ENCODE peak calls at places on chromosomes 4 and X, in seven cellular contexts. One of them, this sample, is unnamed.

GRCh38 chrX:63275127-63275526 is 76.0 kb downstream of the SPIN4 start:
- DNase-seq in HL-60: no peak
- DNase-seq in HCT116: peak
- DNase-seq in tibial nerve: no peak
- DNase-seq in Karpas-422: peak
- DNase-seq in suprapubic skin: no peak
- DNase-seq in fibroblast of lung: no peak
- DNase-seq in this sample: no peak

GRCh38 chr4:91028223-91028622 is 901.0 kb downstream of the CCSER1 start:
- DNase-seq in tibial nerve: no peak
- DNase-seq in Karpas-422: no peak
- DNase-seq in HL-60: no peak
- DNase-seq in suprapubic skin: no peak
- DNase-seq in fibroblast of lung: no peak
- DNase-seq in HCT116: no peak
- DNase-seq in this sample: no peak

GRCh38 chr4:104901438-104901837 is 245.2 kb upstream of the TET2 start:
- DNase-seq in HCT116: peak
- DNase-seq in tibial nerve: no peak
- DNase-seq in suprapubic skin: no peak
- DNase-seq in Karpas-422: no peak
- DNase-seq in fibroblast of lung: peak
- DNase-seq in HL-60: no peak
- DNase-seq in this sample: no peak

GRCh38 chrX:38271154-38271716 is 50.6 kb upstream of the SRPX start:
- DNase-seq in tibial nerve: no peak
- DNase-seq in Karpas-422: no peak
- DNase-seq in HCT116: no peak
- DNase-seq in suprapubic skin: no peak
- DNase-seq in HL-60: no peak
- DNase-seq in fibroblast of lung: peak
- DNase-seq in this sample: no peak

GRCh38 chr4:152478456-152479237 is 57.2 kb downstream of the FBXW7 start:
- DNase-seq in Karpas-422: no peak
- DNase-seq in tibial nerve: no peak
- DNase-seq in fibroblast of lung: peak
- DNase-seq in HL-60: no peak
- DNase-seq in suprapubic skin: no peak
- DNase-seq in HCT116: no peak
- DNase-seq in this sample: no peak

GRCh38 chr4:102504941-102505340 is 3.8 kb downstream of the NFKB1 start:
- DNase-seq in HCT116: no peak
- DNase-seq in fibroblast of lung: no peak
- DNase-seq in HL-60: no peak
- DNase-seq in tibial nerve: no peak
- DNase-seq in suprapubic skin: no peak
- DNase-seq in Karpas-422: no peak
- DNase-seq in this sample: no peak

GRCh38 chrX:153059191-153060094 is 3.2 kb downstream of the PNMA3 start:
- DNase-seq in Karpas-422: no peak
- DNase-seq in HL-60: no peak
- DNase-seq in suprapubic skin: no peak
- DNase-seq in HCT116: no peak
- DNase-seq in fibroblast of lung: no peak
- DNase-seq in tibial nerve: no peak
- DNase-seq in this sample: no peak

GRCh38 chr4:138405439-138405838 is 163.3 kb upstream of the SLC7A11 start:
- DNase-seq in tibial nerve: no peak
- DNase-seq in Karpas-422: no peak
- DNase-seq in fibroblast of lung: no peak
- DNase-seq in HCT116: no peak
- DNase-seq in HL-60: no peak
- DNase-seq in suprapubic skin: no peak
- DNase-seq in this sample: no peak

GRCh38 chr4:86032476-86033022 is 327.3 kb downstream of the MAPK10 start:
- DNase-seq in HL-60: peak
- DNase-seq in Karpas-422: no peak
- DNase-seq in suprapubic skin: no peak
- DNase-seq in fibroblast of lung: peak
- DNase-seq in tibial nerve: no peak
- DNase-seq in HCT116: no peak
- DNase-seq in this sample: no peak

GRCh38 chrX:38882894-38883620 is 81.8 kb downstream of the MID1IP1 start:
- DNase-seq in suprapubic skin: no peak
- DNase-seq in HCT116: peak
- DNase-seq in tibial nerve: no peak
- DNase-seq in fibroblast of lung: peak
- DNase-seq in Karpas-422: no peak
- DNase-seq in HL-60: no peak
- DNase-seq in this sample: no peak

GRCh38 chr4:47824844-47825243 is 13.0 kb downstream of the CORIN start:
- DNase-seq in Karpas-422: no peak
- DNase-seq in HL-60: no peak
- DNase-seq in tibial nerve: no peak
- DNase-seq in suprapubic skin: no peak
- DNase-seq in fibroblast of lung: no peak
- DNase-seq in HCT116: no peak
- DNase-seq in this sample: no peak

GRCh38 chr4:76738081-76738931 is 159.6 kb downstream of the SOWAHB start:
- DNase-seq in HCT116: no peak
- DNase-seq in Karpas-422: no peak
- DNase-seq in tibial nerve: no peak
- DNase-seq in fibroblast of lung: peak
- DNase-seq in suprapubic skin: no peak
- DNase-seq in HL-60: no peak
- DNase-seq in this sample: no peak

GRCh38 chr4:148026022-148026421 is 294.1 kb downstream of the ARHGAP10 start:
- DNase-seq in fibroblast of lung: peak
- DNase-seq in suprapubic skin: no peak
- DNase-seq in Karpas-422: no peak
- DNase-seq in HCT116: no peak
- DNase-seq in tibial nerve: no peak
- DNase-seq in HL-60: no peak
- DNase-seq in this sample: no peak

GRCh38 chrX:133444952-133445831 is 29.9 kb upstream of the GPC4 start:
- DNase-seq in fibroblast of lung: peak
- DNase-seq in Karpas-422: no peak
- DNase-seq in HL-60: no peak
- DNase-seq in tibial nerve: no peak
- DNase-seq in HCT116: peak
- DNase-seq in suprapubic skin: no peak
- DNase-seq in this sample: no peak

GRCh38 chr4:122917731-122918130 is 4.7 kb downstream of the NUDT6 start:
- DNase-seq in suprapubic skin: no peak
- DNase-seq in Karpas-422: no peak
- DNase-seq in HL-60: no peak
- DNase-seq in fibroblast of lung: peak
- DNase-seq in HCT116: no peak
- DNase-seq in tibial nerve: no peak
- DNase-seq in this sample: no peak

GRCh38 chr4:122920473-122920872 is 1.9 kb downstream of the NUDT6 start:
- DNase-seq in fibroblast of lung: no peak
- DNase-seq in suprapubic skin: no peak
- DNase-seq in HL-60: no peak
- DNase-seq in tibial nerve: no peak
- DNase-seq in HCT116: no peak
- DNase-seq in Karpas-422: no peak
- DNase-seq in this sample: no peak

GRCh38 chr4:122922877-122923511 is 597 bp upstream of the NUDT6 start:
- DNase-seq in tibial nerve: peak
- DNase-seq in suprapubic skin: peak
- DNase-seq in HL-60: peak
- DNase-seq in Karpas-422: peak
- DNase-seq in fibroblast of lung: peak
- DNase-seq in HCT116: peak
- DNase-seq in this sample: peak

GRCh38 chr4:122921971-122922876 is at the start of gene NUDT6:
- DNase-seq in HCT116: no peak
- DNase-seq in tibial nerve: peak
- DNase-seq in HL-60: peak
- DNase-seq in suprapubic skin: peak
- DNase-seq in Karpas-422: peak
- DNase-seq in fibroblast of lung: peak
- DNase-seq in this sample: no peak

DNA sequence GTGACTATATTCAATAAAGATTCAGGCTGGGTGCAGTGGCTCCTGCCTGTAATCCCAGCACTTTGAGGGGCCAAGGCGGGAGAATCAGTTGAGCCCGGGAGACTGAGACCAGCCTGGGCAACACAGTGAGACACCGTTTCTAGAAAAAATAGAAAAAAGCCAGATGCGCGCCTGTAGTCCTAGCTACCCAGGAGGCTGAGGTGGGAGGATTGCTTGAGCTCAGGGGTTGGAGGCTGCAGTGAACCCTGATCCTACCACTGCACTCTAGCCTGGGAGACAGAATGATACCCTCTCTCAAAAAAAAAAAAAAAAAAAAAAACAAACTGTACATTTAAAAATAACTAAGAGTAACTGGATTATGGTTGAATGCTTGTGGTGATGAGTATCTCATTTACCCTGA is 1.1 kb downstream of the NUDT6 start:
- DNase-seq in Karpas-422: no peak
- DNase-seq in HL-60: no peak
- DNase-seq in HCT116: no peak
- DNase-seq in fibroblast of lung: no peak
- DNase-seq in tibial nerve: no peak
- DNase-seq in suprapubic skin: no peak
- DNase-seq in this sample: no peak
- H3K4me3 ChIP-seq in Karpas-422: peak
- H3K4me3 ChIP-seq in HL-60: peak
- H3K4me3 ChIP-seq in HCT116: peak
- H3K4me3 ChIP-seq in fibroblast of lung: peak
- H3K4me3 ChIP-seq in tibial nerve: peak
- H3K4me3 ChIP-seq in suprapubic skin: peak
- H3K4me3 ChIP-seq in this sample: peak

GRCh38 chrX:51395474-51395806 is 62.8 kb downstream of the NUDT10 start:
- DNase-seq in tibial nerve: no peak
- DNase-seq in suprapubic skin: no peak
- DNase-seq in HCT116: no peak
- DNase-seq in HL-60: no peak
- DNase-seq in fibroblast of lung: no peak
- DNase-seq in Karpas-422: no peak
- DNase-seq in this sample: no peak
- H3K4me3 ChIP-seq in tibial nerve: peak
- H3K4me3 ChIP-seq in suprapubic skin: peak
- H3K4me3 ChIP-seq in HCT116: no peak
- H3K4me3 ChIP-seq in HL-60: no peak
- H3K4me3 ChIP-seq in fibroblast of lung: peak
- H3K4me3 ChIP-seq in Karpas-422: no peak
- H3K4me3 ChIP-seq in this sample: peak

DNA sequence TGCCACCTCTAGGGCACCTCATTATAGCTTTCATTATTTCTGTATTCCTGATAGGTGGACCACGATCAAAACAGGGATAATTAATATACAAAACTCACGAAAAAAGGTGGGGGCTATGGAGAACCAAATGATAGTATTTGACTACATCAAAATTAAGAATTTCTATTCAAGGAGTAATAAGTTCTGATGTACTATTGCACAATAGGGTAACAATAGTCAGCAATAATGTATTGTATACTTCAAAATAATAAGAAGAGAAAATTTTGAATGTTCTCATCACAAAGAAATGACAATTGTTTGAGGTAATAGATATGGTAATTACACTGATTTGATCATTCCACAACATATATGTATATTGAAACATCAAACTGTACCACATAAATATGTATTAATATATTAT is 327.3 kb upstream of the TRAM1L1 start:
- DNase-seq in Karpas-422: no peak
- DNase-seq in suprapubic skin: no peak
- DNase-seq in fibroblast of lung: no peak
- DNase-seq in HCT116: no peak
- DNase-seq in tibial nerve: no peak
- DNase-seq in HL-60: no peak
- DNase-seq in this sample: no peak
- H3K4me3 ChIP-seq in Karpas-422: no peak
- H3K4me3 ChIP-seq in suprapubic skin: no peak
- H3K4me3 ChIP-seq in fibroblast of lung: no peak
- H3K4me3 ChIP-seq in HCT116: no peak
- H3K4me3 ChIP-seq in tibial nerve: no peak
- H3K4me3 ChIP-seq in HL-60: no peak
- H3K4me3 ChIP-seq in this sample: no peak

GRCh38 chr4:154741131-154741530 is 2.7 kb upstream of the LRAT start:
- DNase-seq in suprapubic skin: no peak
- DNase-seq in Karpas-422: no peak
- DNase-seq in tibial nerve: no peak
- DNase-seq in HL-60: no peak
- DNase-seq in fibroblast of lung: no peak
- DNase-seq in HCT116: no peak
- DNase-seq in this sample: no peak

GRCh38 chr4:154744341-154744948 is 645 bp downstream of the LRAT start:
- DNase-seq in fibroblast of lung: no peak
- DNase-seq in HL-60: no peak
- DNase-seq in HCT116: no peak
- DNase-seq in tibial nerve: no peak
- DNase-seq in suprapubic skin: no peak
- DNase-seq in Karpas-422: no peak
- DNase-seq in this sample: no peak

GRCh38 chr4:154743683-154744340 is at the start of gene LRAT:
- DNase-seq in HCT116: peak
- DNase-seq in tibial nerve: no peak
- DNase-seq in HL-60: no peak
- DNase-seq in fibroblast of lung: no peak
- DNase-seq in suprapubic skin: peak
- DNase-seq in Karpas-422: no peak
- DNase-seq in this sample: no peak

GRCh38 chr4:154740462-154740861 is 3.3 kb upstream of the LRAT start:
- DNase-seq in Karpas-422: no peak
- DNase-seq in HCT116: no peak
- DNase-seq in fibroblast of lung: no peak
- DNase-seq in HL-60: no peak
- DNase-seq in tibial nerve: no peak
- DNase-seq in suprapubic skin: no peak
- DNase-seq in this sample: no peak

DNA sequence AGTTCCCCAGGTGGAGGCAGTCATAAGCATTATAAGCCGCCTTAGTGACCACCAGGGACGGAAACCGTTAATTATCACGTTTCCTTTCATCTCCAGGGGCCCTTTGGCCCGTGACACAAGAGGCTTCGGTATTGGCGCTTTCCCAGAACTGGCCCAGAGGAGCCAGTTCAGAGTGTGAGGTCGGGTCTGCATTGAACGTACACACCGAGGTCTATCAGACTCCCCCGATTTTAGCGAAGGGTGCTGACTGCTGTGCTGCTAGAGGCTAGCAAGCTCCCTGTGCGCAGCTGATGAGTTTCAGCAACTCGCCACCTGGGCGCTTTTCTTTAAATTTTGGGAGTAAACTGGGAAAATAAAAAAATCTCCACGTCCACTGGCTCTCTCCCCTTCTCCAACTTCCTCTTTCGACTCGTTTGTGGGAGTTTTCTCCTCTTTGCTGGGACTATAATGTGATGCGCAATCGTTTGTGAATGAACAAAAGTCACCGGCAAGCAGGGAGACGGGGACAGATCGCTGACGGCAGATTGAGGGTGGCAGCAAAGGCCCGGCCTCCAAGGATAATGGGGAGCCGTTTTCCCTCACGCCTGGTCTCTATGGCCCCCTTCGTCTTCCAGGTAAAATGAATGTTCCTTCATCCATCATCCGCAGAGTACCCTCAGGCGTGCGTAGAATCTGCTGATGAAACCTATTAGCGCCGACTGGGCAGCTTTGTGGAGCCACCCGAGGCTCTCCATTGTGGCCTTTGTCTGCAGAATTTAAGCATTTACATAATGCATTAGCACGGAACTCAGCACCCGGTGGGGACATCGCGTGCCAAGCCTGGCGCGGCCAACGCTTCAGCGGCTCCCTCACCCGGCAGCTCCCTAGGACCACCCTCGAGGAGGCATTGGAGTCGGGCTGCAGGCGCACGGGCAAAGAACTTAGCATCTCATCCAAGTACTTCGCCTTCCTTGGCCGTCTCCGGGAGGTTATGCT is 1.6 kb upstream of the LRAT start:
- DNase-seq in fibroblast of lung: peak
- DNase-seq in Karpas-422: no peak
- DNase-seq in HL-60: no peak
- DNase-seq in tibial nerve: no peak
- DNase-seq in HCT116: no peak
- DNase-seq in suprapubic skin: no peak
- DNase-seq in this sample: no peak
- H3K4me3 ChIP-seq in fibroblast of lung: peak
- H3K4me3 ChIP-seq in Karpas-422: no peak
- H3K4me3 ChIP-seq in HL-60: no peak
- H3K4me3 ChIP-seq in tibial nerve: peak
- H3K4me3 ChIP-seq in HCT116: no peak
- H3K4me3 ChIP-seq in suprapubic skin: peak
- H3K4me3 ChIP-seq in this sample: no peak